ENCODE peak calls at places on chromosomes 4 and X, in six cellular contexts. O is CD8-positive, alpha-beta T cell; Z is dorsolateral prefrontal cortex; J is lung; P is heart left ventricle; M is cardiac muscle cell. I is an unnamed sample.

GRCh38 chr4:34953145-34953799 is 1291.0 kb downstream of the ARAP2 start:
- DNase-seq in O (no peak), Z (no peak), J (no peak), P (no peak), M (no peak), I (no peak)

GRCh38 chr4:1051472-1051871 is 40.0 kb downstream of the FGFRL1 start:
- DNase-seq in O (no peak), Z (no peak), J (no peak), P (no peak), M (no peak), I (no peak)

GRCh38 chrX:104913348-104913747 is 307.1 kb downstream of the TEX13A start:
- DNase-seq in O (no peak), Z (no peak), J (no peak), P (no peak), M (peak), I (no peak)

GRCh38 chr4:189313861-189314513 is 626.7 kb upstream of the FRG1 start:
- DNase-seq in O (no peak), Z (no peak), J (no peak), P (no peak), M (no peak), I (peak)

GRCh38 chrX:74421181-74422028 is at the start of gene SLC16A2:
- DNase-seq in O (peak), Z (peak), J (peak), P (peak), M (peak), I (peak)

GRCh38 chrX:69025802-69026301 is 139.4 kb downstream of the PJA1 start:
- DNase-seq in O (no peak), Z (no peak), J (peak), P (no peak), M (no peak), I (no peak)

GRCh38 chr4:6225469-6225868 is 25.1 kb upstream of the JAKMIP1 start:
- DNase-seq in O (no peak), Z (no peak), J (no peak), P (no peak), M (peak), I (no peak)

GRCh38 chrX:130330706-130331105 is 9.0 kb upstream of the SLC25A14 start:
- DNase-seq in O (peak), Z (peak), J (peak), P (peak), M (peak), I (peak)

GRCh38 chr4:3799496-3799895 is 33.3 kb downstream of the ADRA2C start:
- DNase-seq in O (no peak), Z (no peak), J (no peak), P (no peak), M (no peak), I (no peak)

GRCh38 chrX:50204364-50204899 is at the start of gene CCNB3:
- DNase-seq in O (peak), Z (peak), J (peak), P (peak), M (peak), I (peak)

GRCh38 chr4:170853422-170854021 is 763.8 kb upstream of the AADAT start:
- DNase-seq in O (no peak), Z (no peak), J (peak), P (peak), M (peak), I (peak)

GRCh38 chrX:21907250-21907649 is 33.3 kb upstream of the SMS start:
- DNase-seq in O (no peak), Z (no peak), J (no peak), P (no peak), M (peak), I (no peak)

GRCh38 chr4:115110191-115111166 is 2.9 kb downstream of the NDST4 start:
- DNase-seq in O (no peak), Z (no peak), J (no peak), P (no peak), M (peak), I (no peak)

GRCh38 chr4:115108850-115109249 is 4.6 kb downstream of the NDST4 start:
- DNase-seq in O (no peak), Z (no peak), J (no peak), P (no peak), M (no peak), I (no peak)

GRCh38 chr4:115113382-115114106 is at the start of gene NDST4:
- DNase-seq in O (no peak), Z (peak), J (no peak), P (no peak), M (peak), I (no peak)
- H3K27ac ChIP-seq in O (no peak), Z (no peak), J (no peak), P (no peak), M (peak), I (no peak)

GRCh38 chr4:186733778-186734177 is 10.1 kb upstream of the FAT1 start:
- DNase-seq in O (no peak), Z (no peak), J (no peak), P (no peak), M (no peak), I (no peak)
- H3K27ac ChIP-seq in O (no peak), Z (no peak), J (no peak), P (no peak), M (no peak), I (no peak)

DNA sequence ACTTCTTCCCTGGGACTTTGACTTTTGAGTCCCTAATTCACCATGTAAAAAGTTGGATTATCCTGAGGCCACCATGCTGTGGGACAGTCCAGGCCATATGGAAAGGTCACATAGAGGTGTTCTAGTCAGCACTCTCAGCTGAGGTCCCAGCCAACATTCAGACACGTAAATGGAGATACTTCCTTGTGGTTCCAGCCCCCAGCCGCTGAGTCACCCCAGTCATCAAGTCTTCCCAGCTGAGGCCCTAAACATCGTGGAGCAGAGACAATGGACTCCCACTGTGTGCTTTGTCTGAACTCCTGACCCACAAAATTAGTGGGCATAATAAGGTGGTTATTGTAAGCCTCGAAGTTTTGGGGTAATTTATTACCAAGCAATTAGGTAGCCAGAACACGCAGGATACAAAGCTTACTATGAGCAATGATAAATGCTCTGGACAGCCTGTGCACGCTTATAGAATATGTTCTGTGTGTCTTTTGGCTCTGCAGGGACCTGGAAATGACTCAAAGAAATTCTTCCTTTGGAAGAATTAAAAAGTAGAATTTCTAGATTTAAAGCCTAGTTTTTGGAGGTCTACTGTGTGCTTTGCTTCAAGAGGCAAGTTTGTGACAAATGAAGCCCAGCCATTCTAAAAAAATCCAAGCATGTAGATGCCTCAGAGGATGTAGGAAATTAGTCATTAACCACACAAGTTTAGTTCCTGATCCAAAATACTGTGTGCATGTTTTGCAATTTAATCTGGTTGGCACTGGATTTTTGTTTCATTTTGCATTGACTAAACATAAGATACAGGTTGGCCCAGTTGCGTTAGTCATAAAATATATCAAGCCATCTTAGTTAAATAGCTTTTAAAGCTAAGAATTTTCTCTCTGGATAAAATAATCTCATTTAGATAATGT is 33.3 kb upstream of the SLC9A7 start:
- DNase-seq in O (no peak), Z (no peak), J (no peak), P (no peak), M (no peak), I (no peak)
- H3K27ac ChIP-seq in O (no peak), Z (no peak), J (peak), P (no peak), M (no peak), I (no peak)

GRCh38 chrX:40085086-40085551 is 12.6 kb downstream of the BCOR start:
- DNase-seq in O (no peak), Z (no peak), J (no peak), P (no peak), M (no peak), I (peak)
- H3K27ac ChIP-seq in O (no peak), Z (peak), J (no peak), P (no peak), M (no peak), I (no peak)

GRCh38 chr4:137361756-137362470 is 170.4 kb downstream of the PCDH18 start:
- DNase-seq in O (no peak), Z (no peak), J (no peak), P (no peak), M (no peak), I (no peak)

GRCh38 chr4:137363496-137363895 is 168.8 kb downstream of the PCDH18 start:
- DNase-seq in O (no peak), Z (no peak), J (no peak), P (no peak), M (no peak), I (no peak)

GRCh38 chr4:137359691-137360315 is 172.5 kb downstream of the PCDH18 start:
- DNase-seq in O (no peak), Z (no peak), J (no peak), P (no peak), M (no peak), I (no peak)

GRCh38 chr4:137360701-137361213 is 171.5 kb downstream of the PCDH18 start:
- DNase-seq in O (no peak), Z (no peak), J (no peak), P (no peak), M (no peak), I (no peak)
- H3K27ac ChIP-seq in O (no peak), Z (no peak), J (no peak), P (no peak), M (no peak), I (no peak)

GRCh38 chr4:25439913-25440477 is 62.9 kb downstream of the ANAPC4 start:
- DNase-seq in O (peak), Z (peak), J (peak), P (no peak), M (peak), I (peak)
- H3K27ac ChIP-seq in O (no peak), Z (peak), J (peak), P (no peak), M (peak), I (no peak)

I was measured in right cardiac atrium.